ENCODE peak calls at places on chromosomes 12 and 14, in six cellular contexts. M is NCI-H2081, Q is T-cell, T is SJSA1, B is ELF-1, F is stomach. R is an unnamed sample.

GRCh38 chr12:112116232-112117060 is 7.9 kb upstream of the NAA25 start:
- DNase-seq in F (peak), Q (no peak), B (peak), T (no peak), M (peak), R (peak)

GRCh38 chr12:6643569-6644256 is 3.5 kb downstream of the ACRBP start:
- DNase-seq in T (no peak), B (no peak), F (no peak), M (no peak), Q (no peak), R (no peak)

GRCh38 chr14:68583527-68584275 is 209.2 kb downstream of the ZFP36L1 start:
- DNase-seq in B (no peak), T (no peak), Q (no peak), F (no peak), M (no peak), R (no peak)

GRCh38 chr12:44155349-44155748 is 319.5 kb downstream of the TMEM117 start:
- DNase-seq in Q (no peak), T (no peak), M (no peak), F (no peak), B (no peak), R (no peak)

GRCh38 chr12:126772171-126772864 is 1494.7 kb upstream of the TMEM132C start:
- DNase-seq in F (no peak), B (no peak), M (no peak), T (no peak), Q (peak), R (no peak)

GRCh38 chr14:56933446-56933845 is 123.2 kb upstream of the OTX2 start:
- DNase-seq in M (no peak), B (no peak), T (no peak), F (no peak), Q (no peak), R (no peak)

GRCh38 chr12:62840311-62840710 is 94.6 kb downstream of the PPM1H start:
- DNase-seq in B (no peak), F (no peak), T (no peak), Q (no peak), M (no peak), R (no peak)

GRCh38 chr14:88933203-88933602 is 108.8 kb downstream of the TTC8 start:
- DNase-seq in M (no peak), B (no peak), Q (no peak), F (no peak), T (no peak), R (no peak)

GRCh38 chr14:60161176-60162107 is 3.8 kb downstream of the DHRS7 start:
- DNase-seq in T (no peak), Q (no peak), F (no peak), B (peak), M (peak), R (peak)

GRCh38 chr12:34403706-34404376 is 381.5 kb downstream of the ALG10 start:
- DNase-seq in F (peak), B (no peak), T (peak), Q (peak), M (no peak), R (no peak)

GRCh38 chr12:115758886-115759620 is 518.4 kb downstream of the MED13L start:
- DNase-seq in Q (no peak), B (no peak), M (no peak), T (no peak), F (no peak), R (no peak)

GRCh38 chr14:68530443-68530842 is 262.4 kb downstream of the ZFP36L1 start:
- DNase-seq in T (no peak), F (no peak), Q (no peak), B (no peak), M (no peak), R (no peak)

GRCh38 chr12:52359511-52360103 is 7.7 kb downstream of the KRT85 start:
- DNase-seq in B (no peak), F (no peak), Q (no peak), M (no peak), T (no peak), R (no peak)

GRCh38 chr12:111767362-111768158 is 827 bp downstream of the ALDH2 start:
- DNase-seq in F (no peak), B (peak), Q (no peak), M (no peak), T (no peak), R (peak)

GRCh38 chr14:56659964-56660551 is 80.5 kb downstream of the TMEM260 start:
- DNase-seq in Q (no peak), F (no peak), B (no peak), M (peak), T (no peak), R (peak)

R was measured in GM23338.